ENCODE peak calls at places on chromosomes 6 and 20, in ten cellular contexts. Z is HCT116, X is lung, U is psoas muscle, B is fibroblast of lung, P is Panc1, J is PC-3, S is BE2C, M is heart left ventricle, T is sigmoid colon. D is an unnamed sample. For H3K36me3, the result is how much of the 10 kb centered on the place peaks cover.

GRCh38 chr20:49320460-49320859 is 42.6 kb upstream of the ZNFX1 start:
- DNase-seq in B (peak), M (no peak), P (no peak), S (peak), J (peak), Z (peak), T (no peak), U (no peak), X (no peak), D (no peak)

GRCh38 chr6:57265755-57266221 is 43.7 kb upstream of the RAB23 start:
- DNase-seq in S (no peak), X (no peak), P (no peak), B (peak), J (peak), M (no peak), U (no peak), T (no peak), Z (no peak), D (no peak)

GRCh38 chr20:62917720-62918119 is 8.6 kb downstream of the DIDO1 start:
- DNase-seq in U (no peak), M (no peak), Z (no peak), T (no peak), B (no peak), J (no peak), P (no peak), S (no peak), X (no peak), D (no peak)

GRCh38 chr6:145816392-145816791 is 1.8 kb upstream of the FBXO30 start:
- DNase-seq in Z (no peak), U (no peak), X (no peak), J (no peak), S (no peak), P (no peak), B (no peak), M (no peak), T (no peak), D (no peak)

GRCh38 chr6:37556884-37557644 is 57.4 kb upstream of the CCDC167 start:
- DNase-seq in J (no peak), U (no peak), M (no peak), B (no peak), S (no peak), P (no peak), X (no peak), Z (no peak), T (no peak), D (no peak)

GRCh38 chr20:16922834-16923233 is 174.7 kb downstream of the OTOR start:
- DNase-seq in M (no peak), P (no peak), X (no peak), U (no peak), T (no peak), J (peak), S (no peak), B (peak), Z (no peak), D (no peak)

GRCh38 chr6:131213501-131213990 is 78.3 kb downstream of the AKAP7 start:
- DNase-seq in P (no peak), X (no peak), M (no peak), U (no peak), J (no peak), T (no peak), B (peak), Z (no peak), S (no peak), D (no peak)

GRCh38 chr20:58538752-58539151 is 23.6 kb upstream of the APCDD1L start:
- DNase-seq in J (peak), M (no peak), S (no peak), B (peak), P (no peak), T (peak), X (no peak), U (no peak), Z (no peak), D (no peak)

GRCh38 chr6:63214816-63215215 is 3.5 kb downstream of the FKBP1C start:
- DNase-seq in T (no peak), S (no peak), U (no peak), J (no peak), P (no peak), M (no peak), B (no peak), Z (no peak), X (no peak), D (no peak)

GRCh38 chr6:41560440-41561192 is 14.4 kb downstream of the FOXP4 start:
- DNase-seq in J (no peak), P (no peak), B (peak), T (peak), Z (no peak), X (peak), S (no peak), U (peak), M (peak), D (peak)

GRCh38 chr6:39929733-39930461 is 4.4 kb downstream of the MOCS1 start:
- DNase-seq in B (no peak), M (no peak), X (no peak), U (no peak), Z (no peak), T (no peak), S (no peak), J (peak), P (no peak), D (no peak)

GRCh38 chr6:133242761-133243590 is 1.8 kb downstream of the EYA4 start:
- DNase-seq in Z (no peak), U (peak), S (peak), M (peak), P (no peak), B (no peak), T (no peak), J (no peak), X (no peak), D (peak)

GRCh38 chr6:133410628-133411027 is 169.5 kb downstream of the EYA4 start:
- DNase-seq in S (no peak), X (no peak), J (no peak), P (no peak), B (no peak), U (no peak), Z (no peak), T (no peak), M (no peak), D (no peak)

GRCh38 chr6:36862848-36863382 is 11.7 kb downstream of the PPIL1 start:
- DNase-seq in X (no peak), P (no peak), U (no peak), Z (no peak), T (no peak), S (no peak), M (no peak), J (no peak), B (no peak), D (no peak)

GRCh38 chr6:170317718-170318117 is 11.2 kb downstream of the FAM120B start:
- DNase-seq in M (no peak), S (no peak), B (no peak), X (no peak), U (no peak), J (no peak), T (no peak), Z (no peak), P (no peak), D (no peak)

GRCh38 chr6:41503841-41504525 is 42.2 kb upstream of the FOXP4 start:
- DNase-seq in Z (no peak), P (no peak), X (no peak), J (peak), U (peak), T (no peak), B (peak), M (no peak), S (no peak), D (peak)

GRCh38 chr6:69279805-69280204 is 517.0 kb downstream of the LMBRD1 start:
- DNase-seq in Z (no peak), X (no peak), M (no peak), S (no peak), P (no peak), B (peak), U (no peak), T (no peak), J (no peak), D (peak)

GRCh38 chr6:2035046-2035445 is 210.4 kb downstream of the GMDS start:
- DNase-seq in J (no peak), M (no peak), S (no peak), P (no peak), X (no peak), B (no peak), U (no peak), Z (no peak), T (no peak), D (no peak)

GRCh38 chr6:105389543-105389942 is 13.3 kb downstream of the PREP start:
- DNase-seq in T (no peak), X (no peak), S (no peak), P (no peak), J (no peak), Z (no peak), U (no peak), B (no peak), M (no peak), D (no peak)

GRCh38 chr6:43521836-43522235 is 4.9 kb downstream of the POLR1C start:
- DNase-seq in T (no peak), B (no peak), J (no peak), M (no peak), U (no peak), Z (no peak), X (no peak), S (no peak), P (no peak), D (no peak)

GRCh38 chr6:97947841-97948240 is 664.8 kb upstream of the MMS22L start:
- DNase-seq in Z (peak), M (peak), S (peak), U (no peak), P (peak), J (peak), X (peak), B (peak), T (no peak), D (no peak)

GRCh38 chr6:72809701-72810379 is 188.0 kb downstream of the KCNQ5 start:
- DNase-seq in J (no peak), B (no peak), Z (no peak), S (no peak), M (no peak), U (no peak), T (no peak), X (no peak), P (no peak), D (no peak)

GRCh38 chr6:80181352-80182081 is 75.0 kb downstream of the BCKDHB start:
- DNase-seq in X (no peak), J (peak), T (no peak), M (no peak), B (no peak), P (no peak), Z (no peak), S (no peak), U (no peak), D (no peak)

GRCh38 chr6:45946352-45946751 is 69.3 kb downstream of the CLIC5 start:
- DNase-seq in J (peak), M (peak), S (peak), Z (no peak), T (peak), B (peak), P (no peak), X (no peak), U (peak), D (no peak)

GRCh38 chr6:152232494-152233151 is 404.5 kb downstream of the SYNE1 start:
- DNase-seq in J (no peak), B (peak), M (peak), Z (no peak), U (no peak), S (no peak), T (no peak), P (no peak), X (no peak), D (peak)

GRCh38 chr6:80457044-80457933 is 350.8 kb downstream of the BCKDHB start:
- DNase-seq in S (peak), J (peak), B (peak), U (peak), P (no peak), X (peak), M (peak), T (peak), Z (peak), D (peak)

DNA sequence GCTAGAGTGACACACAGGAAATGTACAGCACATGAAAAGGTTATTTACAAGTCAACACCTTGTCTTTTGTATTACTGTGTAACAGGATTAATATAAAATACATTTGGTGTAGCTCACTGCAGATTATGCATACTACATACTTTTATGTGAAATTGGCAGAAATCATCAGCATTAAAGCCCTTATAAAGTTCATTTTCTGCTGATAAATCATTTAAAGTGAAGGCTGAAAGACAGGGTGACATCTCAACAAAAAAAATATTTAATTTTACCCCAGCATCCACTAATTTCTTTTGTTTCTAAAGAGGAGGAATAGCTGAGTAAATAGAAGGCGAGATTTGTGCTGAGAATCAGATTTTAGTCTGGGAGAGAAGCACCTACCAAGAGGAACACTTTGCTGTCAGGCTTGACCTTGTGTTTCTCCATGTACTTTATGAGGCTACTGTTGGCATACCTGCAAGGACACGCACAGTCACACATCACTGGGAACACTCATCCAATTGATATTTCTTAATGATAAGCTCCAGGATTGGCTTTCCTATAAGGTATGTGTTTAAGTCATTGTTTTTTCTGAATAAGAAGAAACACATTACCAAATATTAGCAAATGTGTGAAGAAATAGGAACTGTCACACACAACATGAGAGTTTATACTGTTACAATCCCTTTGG is 146.6 kb upstream of the SLC22A16 start:
- DNase-seq in Z (no peak), M (no peak), P (no peak), J (peak), X (no peak), S (no peak), B (no peak), U (no peak), T (no peak), D (no peak)
- H3K36me3 ChIP-seq in Z (under half), M (under half), P (under half), J (under half), X (under half), S (under half), B (under half), U (under half), T (under half), D (under half)

GRCh38 chr20:47545499-47545898 is 43.8 kb downstream of the NCOA3 start:
- DNase-seq in X (no peak), J (no peak), P (no peak), S (no peak), U (no peak), M (no peak), T (no peak), Z (no peak), B (no peak), D (no peak)
- H3K4me3 ChIP-seq in X (no peak), J (no peak), P (no peak), S (no peak), U (no peak), M (no peak), T (no peak), Z (no peak), B (no peak), D (no peak)

GRCh38 chr6:158041788-158042187 is 60.1 kb downstream of the SYNJ2 start:
- DNase-seq in J (no peak), M (no peak), X (no peak), T (peak), P (no peak), B (no peak), U (no peak), Z (no peak), S (no peak), D (peak)
- H3K36me3 ChIP-seq in J (under half), M (under half), X (under half), T (under half), P (under half), B (under half), U (under half), Z (under half), S (under half), D (under half)

DNA sequence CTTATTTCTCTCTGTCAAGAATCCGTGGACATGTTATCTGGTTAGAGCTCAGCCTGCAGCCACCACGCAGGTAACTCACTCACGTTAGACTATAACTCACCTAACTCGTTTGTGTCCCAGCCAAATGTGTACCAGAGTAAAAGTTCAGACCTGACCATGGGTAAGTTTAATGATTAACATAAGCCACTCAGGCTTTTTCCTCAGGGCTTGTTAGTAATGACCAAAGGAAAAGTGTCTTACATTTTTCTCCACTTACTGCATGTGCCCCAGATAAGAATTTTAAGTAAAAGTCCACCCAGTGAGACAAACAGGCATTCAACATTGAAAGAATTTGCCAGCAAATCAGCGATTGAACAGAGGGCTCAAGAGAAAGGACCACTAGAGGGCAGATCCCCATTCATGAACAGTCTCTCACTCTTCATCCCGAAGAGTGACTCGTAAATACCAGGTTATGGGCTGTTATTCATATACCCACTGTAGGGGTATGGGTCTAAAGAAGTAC is at the start of gene PKHD1:
- DNase-seq in T (no peak), U (no peak), P (no peak), Z (peak), M (no peak), J (peak), B (no peak), X (peak), S (no peak), D (no peak)
- H3K4me3 ChIP-seq in T (no peak), U (no peak), P (no peak), Z (no peak), M (no peak), J (peak), B (no peak), X (no peak), S (no peak), D (no peak)

GRCh38 chr6:52595000-52595795 is 18.3 kb upstream of the TRAM2 start:
- DNase-seq in J (peak), Z (no peak), P (no peak), T (no peak), S (peak), X (peak), M (peak), U (peak), B (peak), D (peak)
- H3K36me3 ChIP-seq in J (under half), Z (under half), P (under half), T (under half), S (under half), X (under half), M (under half), U (under half), B (under half), D (under half)

GRCh38 chr6:5138995-5139827 is 54.1 kb downstream of the PPP1R3G start:
- DNase-seq in Z (no peak), J (no peak), P (no peak), U (no peak), S (no peak), M (no peak), T (no peak), B (no peak), X (no peak), D (no peak)

GRCh38 chr6:5142131-5142530 is 57.0 kb downstream of the PPP1R3G start:
- DNase-seq in J (no peak), M (no peak), Z (no peak), T (no peak), S (no peak), X (no peak), U (no peak), P (no peak), B (no peak), D (no peak)

GRCh38 chr6:5142915-5143314 is 57.8 kb downstream of the PPP1R3G start:
- DNase-seq in U (no peak), M (no peak), P (no peak), Z (no peak), B (no peak), T (no peak), J (no peak), X (no peak), S (no peak), D (no peak)

GRCh38 chr6:5141046-5141445 is 55.9 kb downstream of the PPP1R3G start:
- DNase-seq in Z (no peak), M (no peak), S (no peak), B (no peak), P (no peak), J (no peak), T (no peak), X (no peak), U (no peak), D (no peak)

DNA sequence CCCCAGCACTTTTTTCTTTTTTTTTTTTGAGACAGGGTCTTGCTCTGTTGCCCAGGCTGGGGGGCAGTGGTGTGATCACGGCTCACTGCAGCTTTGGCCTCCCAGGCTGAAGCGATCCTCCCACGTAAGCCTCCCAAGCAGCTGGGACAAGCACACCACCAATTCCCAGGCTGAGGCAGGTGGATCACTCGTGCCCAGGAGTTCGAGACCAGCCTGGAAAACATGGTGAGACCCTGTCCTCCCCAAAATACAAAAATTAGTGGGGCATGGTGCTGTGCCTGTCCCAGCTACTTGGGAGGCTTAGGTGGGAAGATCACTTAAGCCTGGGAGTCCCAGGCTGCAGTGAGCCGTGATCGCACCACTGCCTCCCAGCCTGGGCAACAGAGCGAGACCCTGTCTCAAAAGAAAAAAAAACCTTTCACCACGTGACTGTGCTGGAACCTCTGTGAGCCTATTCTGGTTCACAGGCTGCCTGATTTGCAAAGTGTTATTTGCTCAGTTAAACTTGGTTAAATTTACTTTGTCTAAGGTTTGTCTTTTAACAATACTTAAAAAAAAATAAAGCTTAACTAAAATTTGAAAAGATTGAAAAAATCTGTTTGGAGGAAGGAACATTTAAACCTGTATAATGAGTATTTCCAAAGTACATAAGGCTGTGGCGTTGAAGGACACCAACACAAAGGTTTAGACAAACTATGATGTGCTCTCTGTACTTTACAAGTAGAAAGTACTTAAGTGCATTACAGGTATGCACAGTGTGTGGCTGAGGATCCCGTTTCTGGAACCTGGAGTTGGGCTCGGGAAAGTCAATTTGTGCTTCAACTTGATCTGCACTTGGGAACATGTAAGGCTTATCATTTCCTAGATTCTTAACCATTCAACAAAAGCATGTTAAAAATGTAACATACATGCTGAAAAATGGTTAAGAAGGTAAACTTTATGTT is 55.0 kb downstream of the PPP1R3G start:
- DNase-seq in X (no peak), P (no peak), M (no peak), T (no peak), Z (no peak), B (no peak), J (no peak), S (no peak), U (no peak), D (no peak)
- H3K4me3 ChIP-seq in X (no peak), P (no peak), M (no peak), T (no peak), Z (no peak), B (no peak), J (no peak), S (no peak), U (no peak), D (no peak)

D was measured in left ventricle myocardium inferior.